ENCODE peak calls at places on chromosomes 5 and 9, in nine cellular contexts. R is A673; P is EL; S is mesothelial cell of epicardium; Z is endodermal cell; G is cardiac fibroblast; A is ascending aorta; X is GM19239; J is CD4-positive, alpha-beta T cell. T is an unnamed sample.

GRCh38 chr5:168885324-168886120 is 306.4 kb upstream of the PANK3 start:
- DNase-seq in R (no peak), P (no peak), S (no peak), Z (no peak), G (no peak), A (no peak), X (no peak), J (no peak), T (peak; percentile 77)

GRCh38 chr5:161696992-161697391 is 11.5 kb downstream of the GABRA6 start:
- DNase-seq in R (no peak), P (no peak), S (no peak), Z (no peak), G (no peak), A (no peak), X (no peak), J (no peak), T (no peak)

GRCh38 chr5:180160822-180161221 is 48.2 kb downstream of the RASGEF1C start:
- DNase-seq in R (no peak), P (no peak), S (no peak), Z (no peak), G (no peak), A (no peak), X (no peak), J (no peak), T (no peak)

GRCh38 chr5:4058899-4059298 is 463.3 kb downstream of the IRX1 start:
- DNase-seq in R (no peak), P (no peak), S (no peak), Z (peak; percentile 59), G (peak; percentile 64), A (peak; percentile 76), X (no peak), J (no peak), T (no peak)

GRCh38 chr9:130301483-130302286 is 36.1 kb downstream of the HMCN2 start:
- DNase-seq in R (no peak), P (peak; percentile 68), S (no peak), Z (no peak), G (peak; percentile 58), A (peak; percentile 69), X (no peak), J (no peak), T (no peak)

GRCh38 chr5:17455937-17456336 is 42.1 kb upstream of the TAF11L2 start:
- DNase-seq in R (no peak), P (no peak), S (no peak), Z (no peak), G (no peak), A (no peak), X (no peak), J (no peak), T (no peak)

GRCh38 chr5:34905564-34905963 is 9.7 kb downstream of the RAD1 start:
- DNase-seq in R (peak; percentile 11), P (no peak), S (no peak), Z (no peak), G (peak; percentile 33), A (no peak), X (no peak), J (no peak), T (no peak)

GRCh38 chr9:133449760-133450159 is 10.0 kb upstream of the CACFD1 start:
- DNase-seq in R (no peak), P (no peak), S (no peak), Z (peak; percentile 41), G (no peak), A (no peak), X (no peak), J (no peak), T (no peak)

GRCh38 chr9:91863469-91863868 is 86.6 kb downstream of the ROR2 start:
- DNase-seq in R (no peak), P (no peak), S (no peak), Z (no peak), G (no peak), A (no peak), X (no peak), J (no peak), T (no peak)

GRCh38 chr5:102678267-102679058 is 76.6 kb upstream of the PAM start:
- DNase-seq in R (no peak), P (peak; percentile 61), S (no peak), Z (no peak), G (peak; percentile 70), A (no peak), X (no peak), J (no peak), T (no peak)

GRCh38 chr9:14702200-14702599 is 9.0 kb upstream of the ZDHHC21 start:
- DNase-seq in R (no peak), P (no peak), S (no peak), Z (no peak), G (no peak), A (no peak), X (no peak), J (no peak), T (no peak)

GRCh38 chr5:102691434-102691833 is 63.7 kb upstream of the PAM start:
- DNase-seq in R (no peak), P (no peak), S (no peak), Z (no peak), G (no peak), A (no peak), X (no peak), J (no peak), T (no peak)

T was measured in adrenal gland.